ENCODE peak calls at places on chromosomes 16 and 17, in six cellular contexts. M, T, Q, K, J and Y are unnamed samples.

GRCh38 chr17:51617876-51618455 is 357.6 kb downstream of the UTP18 start:
- DNase-seq in J (no peak), Q (no peak), T (no peak), K (no peak), M (no peak), Y (no peak)

GRCh38 chr17:75694536-75694935 is 26.7 kb upstream of the ITGB4 start:
- DNase-seq in K (no peak), Q (no peak), T (no peak), J (no peak), M (peak), Y (no peak)

GRCh38 chr17:67629963-67630320 is 87.8 kb upstream of the NOL11 start:
- DNase-seq in T (no peak), M (no peak), J (peak), Q (peak), K (no peak), Y (no peak)

GRCh38 chr16:86960266-86960665 is 356.9 kb downstream of the C16orf95 start:
- DNase-seq in K (no peak), M (no peak), Q (no peak), T (no peak), J (no peak), Y (no peak)

GRCh38 chr17:62126292-62126691 is 61.2 kb upstream of the MED13 start:
- DNase-seq in J (no peak), K (no peak), M (no peak), T (no peak), Q (no peak), Y (no peak)

GRCh38 chr16:75065149-75065807 is 51.3 kb downstream of the LDHD start:
- DNase-seq in T (no peak), K (no peak), J (no peak), Q (no peak), M (no peak), Y (peak)

GRCh38 chr17:6355196-6355595 is 79.7 kb downstream of the AIPL1 start:
- DNase-seq in T (no peak), K (no peak), M (no peak), Q (no peak), J (no peak), Y (no peak)

GRCh38 chr16:65745-66144 is 6.7 kb downstream of the RHBDF1 start:
- DNase-seq in J (no peak), T (peak), K (no peak), M (peak), Q (peak), Y (peak)

GRCh38 chr16:11298143-11298900 is 17.2 kb upstream of the PRM1 start:
- DNase-seq in Q (no peak), T (no peak), K (no peak), J (no peak), M (no peak), Y (no peak)

GRCh38 chr16:75789237-75789636 is 62.9 kb upstream of the CPHXL start:
- DNase-seq in T (peak), Q (peak), J (peak), K (no peak), M (no peak), Y (no peak)

GRCh38 chr16:4976611-4977145 is 18.5 kb downstream of the SEC14L5 start:
- DNase-seq in Q (peak), K (no peak), M (no peak), T (no peak), J (no peak), Y (no peak)

GRCh38 chr17:81152288-81152848 is 12.9 kb upstream of the PVALEF start:
- DNase-seq in Q (no peak), M (no peak), T (no peak), K (no peak), J (no peak), Y (no peak)

GRCh38 chr16:24822974-24823373 is 22.8 kb upstream of the SLC5A11 start:
- DNase-seq in Q (no peak), T (no peak), K (no peak), J (no peak), M (no peak), Y (no peak)

GRCh38 chr16:67637625-67638024 is 7.3 kb upstream of the CARMIL2 start:
- DNase-seq in T (no peak), Q (no peak), M (no peak), J (no peak), K (no peak), Y (no peak)

GRCh38 chr16:12095275-12096161 is 119.0 kb downstream of the SNX29 start:
- DNase-seq in Q (peak), M (peak), J (no peak), K (no peak), T (peak), Y (peak)